ENCODE peak calls at places on chromosomes 13 and 19, in nine cellular contexts. A is RWPE1; S is NCI-H345; D is cardiac muscle cell; J is tibial artery; H is ELF-1; N is T-helper 9 cell; R is ureter; E is activated CD4-positive, alpha-beta T cell treated with anti-CD3 and anti-CD28 coated beads, Interleukin-2, amount 50 U/mL, for 1 hour. K is an unnamed sample.

GRCh38 chr19:10001899-10002298 is 8.4 kb downstream of the COL5A3 start:
- DNase-seq in A (no peak), R (no peak), E (no peak), N (no peak), J (no peak), H (peak), D (no peak), S (no peak), K (no peak)

GRCh38 chr13:44755872-44756271 is 179.7 kb upstream of the TSC22D1 start:
- DNase-seq in R (no peak), H (no peak), N (no peak), D (no peak), J (no peak), A (peak), E (no peak), S (no peak), K (peak)

GRCh38 chr13:75633285-75633684 is 2.8 kb upstream of the LMO7 start:
- DNase-seq in D (no peak), R (no peak), J (no peak), N (no peak), E (no peak), A (no peak), S (no peak), H (no peak), K (no peak)

GRCh38 chr13:51549593-51549992 is 34.7 kb upstream of the WDFY2 start:
- DNase-seq in E (no peak), D (no peak), N (no peak), R (no peak), A (no peak), H (no peak), J (no peak), S (no peak), K (no peak)

GRCh38 chr19:35786299-35787160 is 11.2 kb downstream of the ARHGAP33 start:
- DNase-seq in S (no peak), H (no peak), J (no peak), A (no peak), D (no peak), N (no peak), E (no peak), R (no peak), K (no peak)

GRCh38 chr19:3857449-3858003 is 11.3 kb downstream of the ZFR2 start:
- DNase-seq in N (no peak), J (no peak), R (no peak), E (no peak), S (peak), A (no peak), H (no peak), D (peak), K (peak)

GRCh38 chr13:29954082-29955043 is 103.9 kb upstream of the UBL3 start:
- DNase-seq in S (no peak), E (peak), R (no peak), H (no peak), N (peak), A (no peak), D (no peak), J (no peak), K (no peak)

GRCh38 chr13:97212540-97213146 is 9.5 kb upstream of the MBNL2 start:
- DNase-seq in E (no peak), D (no peak), H (no peak), R (no peak), S (no peak), J (no peak), N (no peak), A (peak), K (no peak)

GRCh38 chr13:41842029-41842428 is 118.9 kb downstream of the VWA8 start:
- DNase-seq in N (no peak), D (peak), S (no peak), A (no peak), E (no peak), J (no peak), H (no peak), R (no peak), K (no peak)

GRCh38 chr13:109767023-109767422 is 19.4 kb downstream of the IRS2 start:
- DNase-seq in S (no peak), E (no peak), N (no peak), A (no peak), R (no peak), D (no peak), J (no peak), H (no peak), K (no peak)

GRCh38 chr19:33311326-33311682 is 9.0 kb upstream of the CEBPA start:
- DNase-seq in S (no peak), D (no peak), H (peak), R (no peak), A (no peak), J (no peak), N (no peak), E (no peak), K (no peak)

GRCh38 chr13:51797664-51798488 is 6.1 kb downstream of the DHRS12 start:
- DNase-seq in J (no peak), E (peak), A (peak), D (peak), R (peak), H (peak), S (peak), N (peak), K (no peak)

GRCh38 chr19:5125797-5126497 is 157.0 kb downstream of the KDM4B start:
- DNase-seq in D (peak), R (no peak), H (peak), N (no peak), A (no peak), J (no peak), E (no peak), S (no peak), K (no peak)

GRCh38 chr13:48437381-48437780 is 24.5 kb upstream of the LPAR6 start:
- DNase-seq in J (peak), N (no peak), E (no peak), A (no peak), D (peak), H (no peak), S (no peak), R (peak), K (no peak)

GRCh38 chr19:3547301-3547731 is 8.3 kb downstream of the TEKTIP1 start:
- DNase-seq in S (no peak), D (no peak), H (no peak), R (no peak), J (no peak), N (peak), A (no peak), E (peak), K (no peak)